ENCODE peak calls at places on chromosomes 5 and 9, in seven cellular contexts. One of them, this sample, is unnamed.

GRCh38 chr5:67966712-67967111 is 248.8 kb upstream of the PIK3R1 start:
- DNase-seq in uterus: no peak
- DNase-seq in HCT116: no peak
- DNase-seq in thyroid gland: no peak
- DNase-seq in breast epithelium: no peak
- DNase-seq in heart left ventricle: no peak
- DNase-seq in esophagus muscularis mucosa: no peak
- DNase-seq in this sample: no peak

GRCh38 chr5:172772112-172772906 is 1.3 kb upstream of the DUSP1 start:
- DNase-seq in uterus: peak; percentile 93
- DNase-seq in HCT116: no peak
- DNase-seq in thyroid gland: peak; percentile 82
- DNase-seq in breast epithelium: peak; percentile 93
- DNase-seq in heart left ventricle: peak; percentile 91
- DNase-seq in esophagus muscularis mucosa: peak; percentile 98
- DNase-seq in this sample: peak; percentile 93

GRCh38 chr5:113612060-113612496 is 98.6 kb downstream of the YTHDC2 start:
- DNase-seq in uterus: no peak
- DNase-seq in HCT116: peak; percentile 13
- DNase-seq in thyroid gland: no peak
- DNase-seq in breast epithelium: no peak
- DNase-seq in heart left ventricle: no peak
- DNase-seq in esophagus muscularis mucosa: no peak
- DNase-seq in this sample: no peak

GRCh38 chr5:61089351-61089750 is 72.9 kb downstream of the SMIM15 start:
- DNase-seq in uterus: no peak
- DNase-seq in HCT116: no peak
- DNase-seq in thyroid gland: no peak
- DNase-seq in breast epithelium: no peak
- DNase-seq in heart left ventricle: no peak
- DNase-seq in esophagus muscularis mucosa: no peak
- DNase-seq in this sample: no peak

GRCh38 chr9:120610975-120611689 is 31.2 kb upstream of the CDK5RAP2 start:
- DNase-seq in uterus: no peak
- DNase-seq in HCT116: no peak
- DNase-seq in thyroid gland: no peak
- DNase-seq in breast epithelium: no peak
- DNase-seq in heart left ventricle: no peak
- DNase-seq in esophagus muscularis mucosa: no peak
- DNase-seq in this sample: no peak

GRCh38 chr5:158660726-158661125 is 439.0 kb downstream of the EBF1 start:
- DNase-seq in uterus: no peak
- DNase-seq in HCT116: no peak
- DNase-seq in thyroid gland: no peak
- DNase-seq in breast epithelium: no peak
- DNase-seq in heart left ventricle: no peak
- DNase-seq in esophagus muscularis mucosa: no peak
- DNase-seq in this sample: no peak

GRCh38 chr5:76556511-76557221 is 66.5 kb downstream of the F2RL2 start:
- DNase-seq in uterus: no peak
- DNase-seq in HCT116: no peak
- DNase-seq in thyroid gland: no peak
- DNase-seq in breast epithelium: no peak
- DNase-seq in heart left ventricle: no peak
- DNase-seq in esophagus muscularis mucosa: no peak
- DNase-seq in this sample: peak; percentile 25

GRCh38 chr5:66848749-66849641 is 252.8 kb downstream of the MAST4 start:
- DNase-seq in uterus: no peak
- DNase-seq in HCT116: no peak
- DNase-seq in thyroid gland: no peak
- DNase-seq in breast epithelium: no peak
- DNase-seq in heart left ventricle: no peak
- DNase-seq in esophagus muscularis mucosa: no peak
- DNase-seq in this sample: no peak

GRCh38 chr9:17695482-17695881 is 116.6 kb downstream of the SH3GL2 start:
- DNase-seq in uterus: no peak
- DNase-seq in HCT116: no peak
- DNase-seq in thyroid gland: no peak
- DNase-seq in breast epithelium: no peak
- DNase-seq in heart left ventricle: no peak
- DNase-seq in esophagus muscularis mucosa: no peak
- DNase-seq in this sample: no peak

GRCh38 chr5:103355590-103355989 is 97.0 kb downstream of the MACIR start:
- DNase-seq in uterus: no peak
- DNase-seq in HCT116: no peak
- DNase-seq in thyroid gland: no peak
- DNase-seq in breast epithelium: no peak
- DNase-seq in heart left ventricle: no peak
- DNase-seq in esophagus muscularis mucosa: no peak
- DNase-seq in this sample: no peak

GRCh38 chr9:106405871-106406435 is 457.0 kb upstream of the ZNF462 start:
- DNase-seq in uterus: no peak
- DNase-seq in HCT116: no peak
- DNase-seq in thyroid gland: no peak
- DNase-seq in breast epithelium: no peak
- DNase-seq in heart left ventricle: no peak
- DNase-seq in esophagus muscularis mucosa: no peak
- DNase-seq in this sample: no peak

GRCh38 chr9:106404137-106404536 is 458.8 kb upstream of the ZNF462 start:
- DNase-seq in uterus: no peak
- DNase-seq in HCT116: no peak
- DNase-seq in thyroid gland: no peak
- DNase-seq in breast epithelium: no peak
- DNase-seq in heart left ventricle: no peak
- DNase-seq in esophagus muscularis mucosa: no peak
- DNase-seq in this sample: no peak

GRCh38 chr9:106400950-106401349 is 462.0 kb upstream of the ZNF462 start:
- DNase-seq in uterus: no peak
- DNase-seq in HCT116: no peak
- DNase-seq in thyroid gland: no peak
- DNase-seq in breast epithelium: no peak
- DNase-seq in heart left ventricle: no peak
- DNase-seq in esophagus muscularis mucosa: no peak
- DNase-seq in this sample: no peak

GRCh38 chr9:106400170-106400569 is 462.8 kb upstream of the ZNF462 start:
- DNase-seq in uterus: no peak
- DNase-seq in HCT116: no peak
- DNase-seq in thyroid gland: no peak
- DNase-seq in breast epithelium: no peak
- DNase-seq in heart left ventricle: no peak
- DNase-seq in esophagus muscularis mucosa: no peak
- DNase-seq in this sample: no peak

DNA sequence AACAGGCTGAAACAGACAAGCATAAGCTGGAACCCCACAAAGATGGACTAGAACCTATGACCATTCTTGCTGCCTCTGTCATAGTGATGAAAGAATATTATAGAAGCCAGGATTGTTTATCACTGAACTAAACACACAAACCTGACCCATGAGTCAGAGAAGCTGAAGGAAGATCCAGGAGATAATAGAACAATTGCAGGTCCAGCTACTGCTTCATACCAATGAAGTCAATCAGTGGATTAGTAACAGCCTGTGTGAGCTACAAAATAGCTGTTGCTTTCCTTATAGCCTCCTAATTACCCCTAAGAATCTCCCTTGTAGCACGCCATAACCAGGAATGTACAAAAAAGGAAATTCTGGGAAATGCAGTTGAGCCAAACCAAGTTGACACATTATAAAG is 459.9 kb upstream of the ZNF462 start:
- DNase-seq in uterus: no peak
- DNase-seq in HCT116: no peak
- DNase-seq in thyroid gland: no peak
- DNase-seq in breast epithelium: no peak
- DNase-seq in heart left ventricle: no peak
- DNase-seq in esophagus muscularis mucosa: no peak
- DNase-seq in this sample: no peak
- H3K27ac ChIP-seq in uterus: no peak overlapping the region
- H3K27ac ChIP-seq in HCT116: no peak overlapping the region
- H3K27ac ChIP-seq in thyroid gland: no peak overlapping the region
- H3K27ac ChIP-seq in breast epithelium: no peak overlapping the region
- H3K27ac ChIP-seq in heart left ventricle: no peak overlapping the region
- H3K27ac ChIP-seq in esophagus muscularis mucosa: no peak overlapping the region
- H3K27ac ChIP-seq in this sample: no peak overlapping the region

DNA sequence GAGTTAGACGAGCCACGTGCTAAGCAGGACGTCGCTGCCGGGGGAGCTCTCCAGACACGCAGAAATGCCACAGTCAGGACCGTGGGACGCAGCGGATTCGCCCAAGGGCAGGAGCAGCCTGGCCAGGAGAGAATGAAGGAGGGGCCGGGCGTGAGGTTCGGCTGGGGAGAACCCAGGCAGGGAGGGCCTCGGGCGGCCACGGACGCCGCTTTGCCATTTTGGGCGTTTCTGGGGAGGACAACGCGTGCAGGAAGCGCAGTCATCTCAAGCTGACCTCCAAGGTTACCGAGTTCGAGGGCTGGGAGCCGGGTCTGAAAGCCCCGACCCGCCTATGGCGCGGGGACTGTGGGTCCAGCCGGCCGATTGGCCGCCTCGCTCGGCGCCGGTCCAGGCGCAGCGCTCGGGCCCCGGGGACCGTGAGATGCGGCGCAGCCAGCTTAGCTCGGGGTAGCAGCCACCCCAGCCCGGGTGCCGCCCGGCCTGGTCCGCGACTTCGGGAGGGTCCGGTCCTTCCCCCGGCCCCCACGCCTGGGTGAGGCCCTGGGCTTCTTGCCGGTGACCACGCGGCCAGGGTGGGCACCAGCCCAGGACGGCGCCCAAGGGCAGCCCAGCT is 761 bp upstream of the MAN1B1 start:
- DNase-seq in uterus: no peak
- DNase-seq in HCT116: no peak
- DNase-seq in thyroid gland: peak; percentile 59
- DNase-seq in breast epithelium: peak; percentile 71
- DNase-seq in heart left ventricle: peak; percentile 64
- DNase-seq in esophagus muscularis mucosa: no peak
- DNase-seq in this sample: no peak
- TF ChIP-seq POLR2A in uterus: no peak
- TF ChIP-seq POLR2A in HCT116: no peak
- TF ChIP-seq POLR2A in thyroid gland: no peak
- TF ChIP-seq POLR2A in breast epithelium: no peak
- TF ChIP-seq POLR2A in heart left ventricle: no peak
- TF ChIP-seq POLR2A in esophagus muscularis mucosa: no peak
- TF ChIP-seq POLR2A in this sample: no peak

DNA sequence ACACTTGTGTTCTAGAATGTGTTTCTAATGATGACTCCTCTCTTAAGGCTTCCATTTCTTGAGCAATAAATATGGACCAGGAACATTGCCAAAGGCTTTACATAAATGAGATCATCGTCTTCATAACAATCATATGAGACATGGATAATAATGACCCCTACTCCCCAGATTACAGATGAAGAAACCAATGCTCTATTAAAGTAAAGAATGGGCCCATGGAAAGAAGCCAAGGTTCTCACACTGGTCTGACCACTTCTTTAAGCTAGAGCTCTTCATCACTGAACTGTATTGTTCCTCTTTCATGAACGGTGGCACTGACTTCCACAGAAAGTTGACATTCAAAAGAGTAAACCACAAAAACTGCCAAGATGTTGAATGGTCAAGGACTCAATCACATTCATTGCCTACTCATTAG is 65.3 kb downstream of the MARCHF3 start:
- DNase-seq in uterus: no peak
- DNase-seq in HCT116: no peak
- DNase-seq in thyroid gland: no peak
- DNase-seq in breast epithelium: no peak
- DNase-seq in heart left ventricle: no peak
- DNase-seq in esophagus muscularis mucosa: no peak
- DNase-seq in this sample: no peak
- H3K27ac ChIP-seq in uterus: no peak overlapping the region
- H3K27ac ChIP-seq in HCT116: no peak overlapping the region
- H3K27ac ChIP-seq in thyroid gland: no peak overlapping the region
- H3K27ac ChIP-seq in breast epithelium: no peak overlapping the region
- H3K27ac ChIP-seq in heart left ventricle: no peak overlapping the region
- H3K27ac ChIP-seq in esophagus muscularis mucosa: no peak overlapping the region
- H3K27ac ChIP-seq in this sample: no peak overlapping the region

GRCh38 chr9:3526903-3527652 is 1.3 kb upstream of the RFX3 start:
- DNase-seq in uterus: peak; percentile 11
- DNase-seq in HCT116: peak; percentile 33
- DNase-seq in thyroid gland: peak; percentile 12
- DNase-seq in breast epithelium: no peak
- DNase-seq in heart left ventricle: no peak
- DNase-seq in esophagus muscularis mucosa: peak; percentile 92
- DNase-seq in this sample: peak; percentile 17
- TF ChIP-seq POLR2A in uterus: no peak
- TF ChIP-seq POLR2A in HCT116: no peak
- TF ChIP-seq POLR2A in thyroid gland: no peak
- TF ChIP-seq POLR2A in breast epithelium: no peak
- TF ChIP-seq POLR2A in heart left ventricle: no peak
- TF ChIP-seq POLR2A in esophagus muscularis mucosa: no peak
- TF ChIP-seq POLR2A in this sample: no peak

GRCh38 chr5:142803428-142804111 is 33.4 kb downstream of the ARHGAP26 start:
- DNase-seq in uterus: peak; percentile 60
- DNase-seq in HCT116: no peak
- DNase-seq in thyroid gland: no peak
- DNase-seq in breast epithelium: no peak
- DNase-seq in heart left ventricle: peak; percentile 69
- DNase-seq in esophagus muscularis mucosa: no peak
- DNase-seq in this sample: no peak
- H3K27ac ChIP-seq in uterus: peak overlapping the region; percentile 25
- H3K27ac ChIP-seq in HCT116: no peak overlapping the region
- H3K27ac ChIP-seq in thyroid gland: peak overlapping the region; percentile 18
- H3K27ac ChIP-seq in breast epithelium: peak overlapping the region; percentile 59
- H3K27ac ChIP-seq in heart left ventricle: peak overlapping the region; percentile 83
- H3K27ac ChIP-seq in esophagus muscularis mucosa: peak overlapping the region; percentile 54
- H3K27ac ChIP-seq in this sample: no peak overlapping the region

GRCh38 chr9:92265159-92265558 is 28.3 kb downstream of the IARS1 start:
- DNase-seq in uterus: no peak
- DNase-seq in HCT116: no peak
- DNase-seq in thyroid gland: no peak
- DNase-seq in breast epithelium: no peak
- DNase-seq in heart left ventricle: no peak
- DNase-seq in esophagus muscularis mucosa: no peak
- DNase-seq in this sample: no peak

GRCh38 chr9:92266486-92266885 is 27.0 kb downstream of the IARS1 start:
- DNase-seq in uterus: no peak
- DNase-seq in HCT116: no peak
- DNase-seq in thyroid gland: no peak
- DNase-seq in breast epithelium: no peak
- DNase-seq in heart left ventricle: no peak
- DNase-seq in esophagus muscularis mucosa: no peak
- DNase-seq in this sample: no peak

GRCh38 chr9:92276223-92277007 is 17.1 kb downstream of the IARS1 start:
- DNase-seq in uterus: peak; percentile 65
- DNase-seq in HCT116: no peak
- DNase-seq in thyroid gland: no peak
- DNase-seq in breast epithelium: no peak
- DNase-seq in heart left ventricle: no peak
- DNase-seq in esophagus muscularis mucosa: no peak
- DNase-seq in this sample: no peak

GRCh38 chr9:92275541-92275940 is 18.0 kb downstream of the IARS1 start:
- DNase-seq in uterus: no peak
- DNase-seq in HCT116: no peak
- DNase-seq in thyroid gland: no peak
- DNase-seq in breast epithelium: no peak
- DNase-seq in heart left ventricle: no peak
- DNase-seq in esophagus muscularis mucosa: no peak
- DNase-seq in this sample: no peak

DNA sequence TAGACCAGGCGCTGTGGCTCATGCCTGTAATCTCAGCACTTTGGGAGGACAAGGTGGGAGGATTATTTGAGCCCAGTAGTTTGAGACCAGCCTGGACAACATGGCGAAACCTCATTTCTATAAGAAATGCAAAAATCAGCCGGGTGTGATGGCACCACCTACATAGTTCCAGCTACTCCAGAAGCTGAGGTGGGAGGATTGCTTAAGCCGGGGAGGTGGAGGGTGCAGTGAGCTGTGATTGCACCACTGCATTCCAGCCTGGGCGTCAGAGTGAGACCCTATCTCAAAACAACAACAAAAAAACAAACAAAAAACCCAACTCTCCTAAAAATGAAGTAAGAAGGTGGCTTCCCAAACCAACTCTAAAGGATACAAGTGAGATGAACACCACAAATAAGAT is 23.0 kb downstream of the IARS1 start:
- DNase-seq in uterus: no peak
- DNase-seq in HCT116: no peak
- DNase-seq in thyroid gland: no peak
- DNase-seq in breast epithelium: no peak
- DNase-seq in heart left ventricle: no peak
- DNase-seq in esophagus muscularis mucosa: no peak
- DNase-seq in this sample: no peak
- TF ChIP-seq POLR2A in uterus: no peak
- TF ChIP-seq POLR2A in HCT116: no peak
- TF ChIP-seq POLR2A in thyroid gland: no peak
- TF ChIP-seq POLR2A in breast epithelium: no peak
- TF ChIP-seq POLR2A in heart left ventricle: no peak
- TF ChIP-seq POLR2A in esophagus muscularis mucosa: no peak
- TF ChIP-seq POLR2A in this sample: no peak